ENCODE peak calls at places on chromosomes 5 and 9, in nine cellular contexts. One of them, this sample, is unnamed.

GRCh38 chr9:7370378-7370777 is 429.2 kb downstream of the DMAC1 start:
- DNase-seq in chondrocyte: no peak
- DNase-seq in left ventricle myocardium inferior: no peak
- DNase-seq in BE2C: no peak
- DNase-seq in GM10248: no peak
- DNase-seq in HCT116: no peak
- DNase-seq in SK-N-SH: no peak
- DNase-seq in thoracic aorta: no peak
- DNase-seq in lung: no peak
- DNase-seq in this sample: no peak

GRCh38 chr5:18754201-18754600 is 1119.9 kb downstream of the TAF11L14 start:
- DNase-seq in chondrocyte: no peak
- DNase-seq in left ventricle myocardium inferior: no peak
- DNase-seq in BE2C: no peak
- DNase-seq in GM10248: no peak
- DNase-seq in HCT116: no peak
- DNase-seq in SK-N-SH: no peak
- DNase-seq in thoracic aorta: no peak
- DNase-seq in lung: no peak
- DNase-seq in this sample: no peak

GRCh38 chr9:93486269-93486668 is 32.9 kb upstream of the FAM120AOS start:
- DNase-seq in chondrocyte: no peak
- DNase-seq in left ventricle myocardium inferior: no peak
- DNase-seq in BE2C: no peak
- DNase-seq in GM10248: no peak
- DNase-seq in HCT116: no peak
- DNase-seq in SK-N-SH: no peak
- DNase-seq in thoracic aorta: no peak
- DNase-seq in lung: no peak
- DNase-seq in this sample: no peak

GRCh38 chr5:157582731-157583580 is 7.4 kb upstream of the ADAM19 start:
- DNase-seq in chondrocyte: no peak
- DNase-seq in left ventricle myocardium inferior: no peak
- DNase-seq in BE2C: no peak
- DNase-seq in GM10248: no peak
- DNase-seq in HCT116: no peak
- DNase-seq in SK-N-SH: no peak
- DNase-seq in thoracic aorta: no peak
- DNase-seq in lung: no peak
- DNase-seq in this sample: no peak

GRCh38 chr9:14245901-14246525 is 67.9 kb downstream of the NFIB start:
- DNase-seq in chondrocyte: no peak
- DNase-seq in left ventricle myocardium inferior: no peak
- DNase-seq in BE2C: no peak
- DNase-seq in GM10248: no peak
- DNase-seq in HCT116: no peak
- DNase-seq in SK-N-SH: no peak
- DNase-seq in thoracic aorta: no peak
- DNase-seq in lung: no peak
- DNase-seq in this sample: no peak

GRCh38 chr9:128860937-128861336 is 20.8 kb downstream of the KYAT1 start:
- DNase-seq in chondrocyte: no peak
- DNase-seq in left ventricle myocardium inferior: no peak
- DNase-seq in BE2C: no peak
- DNase-seq in GM10248: no peak
- DNase-seq in HCT116: no peak
- DNase-seq in SK-N-SH: no peak
- DNase-seq in thoracic aorta: no peak
- DNase-seq in lung: no peak
- DNase-seq in this sample: no peak

GRCh38 chr9:114131808-114132549 is 23.4 kb upstream of the COL27A1 start:
- DNase-seq in chondrocyte: no peak
- DNase-seq in left ventricle myocardium inferior: no peak
- DNase-seq in BE2C: no peak
- DNase-seq in GM10248: no peak
- DNase-seq in HCT116: no peak
- DNase-seq in SK-N-SH: no peak
- DNase-seq in thoracic aorta: no peak
- DNase-seq in lung: no peak
- DNase-seq in this sample: no peak

GRCh38 chr9:89448821-89449220 is 49.1 kb downstream of the SEMA4D start:
- DNase-seq in chondrocyte: peak; percentile 35
- DNase-seq in left ventricle myocardium inferior: no peak
- DNase-seq in BE2C: no peak
- DNase-seq in GM10248: no peak
- DNase-seq in HCT116: no peak
- DNase-seq in SK-N-SH: peak; percentile 59
- DNase-seq in thoracic aorta: no peak
- DNase-seq in lung: no peak
- DNase-seq in this sample: no peak

GRCh38 chr9:128149001-128149701 is at the start of gene LCN2:
- DNase-seq in chondrocyte: peak; percentile 63
- DNase-seq in left ventricle myocardium inferior: no peak
- DNase-seq in BE2C: peak; percentile 2
- DNase-seq in GM10248: no peak
- DNase-seq in HCT116: peak; percentile 48
- DNase-seq in SK-N-SH: no peak
- DNase-seq in thoracic aorta: no peak
- DNase-seq in lung: peak; percentile 84
- DNase-seq in this sample: no peak

GRCh38 chr5:9188131-9188530 is 357.7 kb downstream of the SEMA5A start:
- DNase-seq in chondrocyte: no peak
- DNase-seq in left ventricle myocardium inferior: no peak
- DNase-seq in BE2C: no peak
- DNase-seq in GM10248: no peak
- DNase-seq in HCT116: no peak
- DNase-seq in SK-N-SH: no peak
- DNase-seq in thoracic aorta: no peak
- DNase-seq in lung: no peak
- DNase-seq in this sample: no peak

GRCh38 chr5:171596391-171596878 is 177.0 kb downstream of the FGF18 start:
- DNase-seq in chondrocyte: no peak
- DNase-seq in left ventricle myocardium inferior: peak; percentile 84
- DNase-seq in BE2C: no peak
- DNase-seq in GM10248: no peak
- DNase-seq in HCT116: no peak
- DNase-seq in SK-N-SH: no peak
- DNase-seq in thoracic aorta: peak; percentile 55
- DNase-seq in lung: peak; percentile 82
- DNase-seq in this sample: no peak

GRCh38 chr9:134325096-134325812 is 1.0 kb upstream of the RXRA start:
- DNase-seq in chondrocyte: no peak
- DNase-seq in left ventricle myocardium inferior: peak; percentile 61
- DNase-seq in BE2C: no peak
- DNase-seq in GM10248: no peak
- DNase-seq in HCT116: no peak
- DNase-seq in SK-N-SH: no peak
- DNase-seq in thoracic aorta: no peak
- DNase-seq in lung: peak; percentile 51
- DNase-seq in this sample: peak; percentile 66

DNA sequence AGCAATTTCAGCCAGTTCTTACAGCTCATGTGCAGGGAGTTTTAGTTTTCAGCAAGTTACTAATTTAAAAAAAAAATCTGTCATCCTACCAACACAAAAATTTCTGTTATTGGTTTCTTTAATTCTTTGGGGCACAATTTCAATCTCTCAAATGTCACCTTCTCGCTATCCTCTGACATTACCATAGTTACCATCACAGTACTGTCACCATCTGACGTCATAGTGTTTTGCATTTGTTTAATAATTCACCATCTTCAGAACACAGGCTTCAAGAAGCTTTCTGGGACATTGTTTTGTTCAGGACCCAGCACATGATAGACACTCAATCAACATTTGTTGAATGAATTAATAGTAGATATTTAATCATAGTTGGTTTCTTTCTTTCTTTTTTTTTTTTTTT is 155.1 kb downstream of the PDZD2 start:
- DNase-seq in chondrocyte: no peak
- DNase-seq in left ventricle myocardium inferior: no peak
- DNase-seq in BE2C: no peak
- DNase-seq in GM10248: no peak
- DNase-seq in HCT116: no peak
- DNase-seq in SK-N-SH: no peak
- DNase-seq in thoracic aorta: no peak
- DNase-seq in lung: no peak
- DNase-seq in this sample: no peak
- TF ChIP-seq CTCF in chondrocyte: no peak
- TF ChIP-seq CTCF in left ventricle myocardium inferior: no peak
- TF ChIP-seq CTCF in BE2C: no peak
- TF ChIP-seq CTCF in GM10248: no peak
- TF ChIP-seq CTCF in HCT116: no peak
- TF ChIP-seq CTCF in SK-N-SH: no peak
- TF ChIP-seq CTCF in thoracic aorta: no peak
- TF ChIP-seq CTCF in lung: no peak
- TF ChIP-seq CTCF in this sample: no peak

GRCh38 chr5:138370537-138370936 is 18.1 kb downstream of the KDM3B start:
- DNase-seq in chondrocyte: no peak
- DNase-seq in left ventricle myocardium inferior: no peak
- DNase-seq in BE2C: no peak
- DNase-seq in GM10248: no peak
- DNase-seq in HCT116: no peak
- DNase-seq in SK-N-SH: no peak
- DNase-seq in thoracic aorta: no peak
- DNase-seq in lung: no peak
- DNase-seq in this sample: no peak

GRCh38 chr5:138364576-138364975 is 12.1 kb downstream of the KDM3B start:
- DNase-seq in chondrocyte: no peak
- DNase-seq in left ventricle myocardium inferior: no peak
- DNase-seq in BE2C: no peak
- DNase-seq in GM10248: no peak
- DNase-seq in HCT116: no peak
- DNase-seq in SK-N-SH: no peak
- DNase-seq in thoracic aorta: no peak
- DNase-seq in lung: no peak
- DNase-seq in this sample: no peak

GRCh38 chr5:138369706-138370105 is 17.2 kb downstream of the KDM3B start:
- DNase-seq in chondrocyte: no peak
- DNase-seq in left ventricle myocardium inferior: no peak
- DNase-seq in BE2C: no peak
- DNase-seq in GM10248: no peak
- DNase-seq in HCT116: no peak
- DNase-seq in SK-N-SH: no peak
- DNase-seq in thoracic aorta: no peak
- DNase-seq in lung: no peak
- DNase-seq in this sample: no peak

GRCh38 chr5:138369249-138369648 is 16.8 kb downstream of the KDM3B start:
- DNase-seq in chondrocyte: no peak
- DNase-seq in left ventricle myocardium inferior: no peak
- DNase-seq in BE2C: no peak
- DNase-seq in GM10248: no peak
- DNase-seq in HCT116: no peak
- DNase-seq in SK-N-SH: no peak
- DNase-seq in thoracic aorta: no peak
- DNase-seq in lung: no peak
- DNase-seq in this sample: no peak

DNA sequence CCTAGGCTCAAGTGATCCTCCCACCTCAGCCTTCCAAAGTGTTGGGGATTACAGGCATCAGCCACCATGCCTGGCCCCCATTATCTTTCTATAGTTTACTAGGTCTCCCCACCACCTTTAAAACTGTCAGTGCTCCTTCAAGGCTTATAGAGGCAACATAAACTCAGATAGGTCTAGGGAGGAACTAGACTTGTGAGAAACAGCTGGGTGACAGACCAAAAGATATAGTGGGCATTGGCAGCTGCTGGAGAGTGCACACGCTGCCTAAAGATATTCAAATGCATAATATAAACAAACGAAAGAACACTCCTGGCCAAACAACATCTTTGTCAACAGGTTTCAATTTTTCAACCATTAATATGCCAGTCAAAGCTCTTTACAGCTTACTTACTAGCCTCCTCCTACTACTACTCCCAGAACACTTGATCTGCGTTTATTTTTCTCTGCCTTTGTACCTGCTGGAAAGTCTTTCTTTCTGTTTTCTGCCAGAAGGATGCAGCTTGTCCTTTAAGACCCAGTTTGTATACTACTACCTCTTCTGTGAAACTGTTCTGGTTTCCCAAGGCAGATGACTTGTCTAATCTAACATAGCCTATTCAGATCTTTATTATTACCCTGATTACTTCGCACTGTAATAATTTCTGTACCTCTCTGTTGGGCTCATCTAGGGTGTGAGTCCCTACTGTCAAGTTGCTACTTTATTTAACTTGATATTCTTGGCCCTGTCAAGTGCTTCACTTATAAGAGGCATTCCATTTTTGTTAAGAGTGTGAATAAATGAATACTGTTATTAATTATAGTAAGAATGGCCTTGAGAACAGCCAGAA is 14.3 kb downstream of the KDM3B start:
- DNase-seq in chondrocyte: no peak
- DNase-seq in left ventricle myocardium inferior: no peak
- DNase-seq in BE2C: no peak
- DNase-seq in GM10248: no peak
- DNase-seq in HCT116: no peak
- DNase-seq in SK-N-SH: no peak
- DNase-seq in thoracic aorta: no peak
- DNase-seq in lung: no peak
- DNase-seq in this sample: no peak
- TF ChIP-seq CTCF in chondrocyte: no peak
- TF ChIP-seq CTCF in left ventricle myocardium inferior: no peak
- TF ChIP-seq CTCF in BE2C: no peak
- TF ChIP-seq CTCF in GM10248: no peak
- TF ChIP-seq CTCF in HCT116: no peak
- TF ChIP-seq CTCF in SK-N-SH: no peak
- TF ChIP-seq CTCF in thoracic aorta: no peak
- TF ChIP-seq CTCF in lung: no peak
- TF ChIP-seq CTCF in this sample: no peak

GRCh38 chr5:127757576-127757975 is 54.4 kb downstream of the CCDC192 start:
- DNase-seq in chondrocyte: no peak
- DNase-seq in left ventricle myocardium inferior: no peak
- DNase-seq in BE2C: no peak
- DNase-seq in GM10248: peak; percentile 38
- DNase-seq in HCT116: peak; percentile 48
- DNase-seq in SK-N-SH: peak; percentile 28
- DNase-seq in thoracic aorta: no peak
- DNase-seq in lung: no peak
- DNase-seq in this sample: peak; percentile 41
- TF ChIP-seq CTCF in chondrocyte: peak; percentile 83
- TF ChIP-seq CTCF in left ventricle myocardium inferior: peak; percentile 65
- TF ChIP-seq CTCF in BE2C: peak; percentile 31
- TF ChIP-seq CTCF in GM10248: peak; percentile 23
- TF ChIP-seq CTCF in HCT116: peak; percentile 44
- TF ChIP-seq CTCF in SK-N-SH: peak; percentile 70
- TF ChIP-seq CTCF in thoracic aorta: no peak
- TF ChIP-seq CTCF in lung: peak; percentile 27
- TF ChIP-seq CTCF in this sample: peak; percentile 23

DNA sequence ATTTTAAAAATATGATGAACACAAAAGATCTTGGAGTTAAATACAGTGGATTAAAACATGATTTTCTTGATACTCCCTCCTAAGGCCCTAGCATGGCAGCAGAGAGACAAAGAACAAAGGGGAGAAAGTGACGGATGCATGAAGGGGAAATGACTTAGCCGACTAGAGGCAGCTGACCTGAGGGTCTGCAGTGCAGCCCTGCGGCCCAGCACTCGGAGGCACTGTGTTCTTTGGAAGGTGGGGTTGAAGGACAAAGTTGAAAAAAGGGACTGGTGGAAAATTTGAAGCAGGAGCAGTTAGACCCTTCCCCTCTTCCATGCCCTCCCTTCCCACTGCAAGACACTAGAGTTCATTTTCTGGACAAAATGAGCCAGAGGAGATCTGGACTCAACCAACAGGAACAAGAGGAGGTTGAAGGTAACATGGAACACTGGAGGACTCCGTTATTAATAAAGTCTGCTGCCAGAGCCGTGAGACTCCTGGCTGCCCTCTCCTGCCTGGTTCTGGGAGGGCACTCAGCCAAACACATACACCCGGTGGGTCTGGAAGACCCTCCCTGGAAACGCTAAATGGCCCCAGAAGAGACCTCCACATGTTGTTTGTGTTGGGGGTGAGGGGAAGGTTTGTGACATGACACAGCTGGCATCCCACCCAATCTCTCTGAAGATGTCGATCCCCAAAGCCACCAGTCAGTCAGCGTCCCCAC is 98.1 kb downstream of the JMY start:
- DNase-seq in chondrocyte: no peak
- DNase-seq in left ventricle myocardium inferior: no peak
- DNase-seq in BE2C: peak; percentile 21
- DNase-seq in GM10248: no peak
- DNase-seq in HCT116: no peak
- DNase-seq in SK-N-SH: peak; percentile 27
- DNase-seq in thoracic aorta: no peak
- DNase-seq in lung: no peak
- DNase-seq in this sample: no peak
- TF ChIP-seq CTCF in chondrocyte: no peak
- TF ChIP-seq CTCF in left ventricle myocardium inferior: no peak
- TF ChIP-seq CTCF in BE2C: peak; percentile 50
- TF ChIP-seq CTCF in GM10248: no peak
- TF ChIP-seq CTCF in HCT116: peak; percentile 18
- TF ChIP-seq CTCF in SK-N-SH: no peak
- TF ChIP-seq CTCF in thoracic aorta: no peak
- TF ChIP-seq CTCF in lung: no peak
- TF ChIP-seq CTCF in this sample: no peak